ENCODE peak calls at places on chromosomes 13 and 19, in eight cellular contexts. O, A, I, N, C, M, Y and V are unnamed samples.

GRCh38 chr19:48663667-48664066 is 9.2 kb downstream of the NTN5 start:
- DNase-seq in M (no peak), A (no peak), N (no peak), Y (no peak), O (no peak), I (no peak), C (no peak), V (no peak)

GRCh38 chr13:98397861-98398260 is 179.0 kb downstream of the STK24 start:
- DNase-seq in Y (no peak), A (no peak), I (no peak), C (no peak), O (no peak), M (no peak), N (no peak), V (no peak)

GRCh38 chr19:34220472-34221063 is 33.8 kb upstream of the GARRE1 start:
- DNase-seq in I (peak; percentile 68), A (peak; percentile 61), N (peak; percentile 66), M (peak; percentile 52), C (peak; percentile 69), Y (peak; percentile 75), O (peak; percentile 69), V (peak; percentile 54)

GRCh38 chr19:23991170-23991569 is 76.5 kb downstream of the ZNF726 start:
- DNase-seq in C (no peak), O (no peak), M (peak; percentile 84), A (no peak), N (no peak), I (no peak), Y (no peak), V (no peak)

GRCh38 chr13:114146629-114147028 is 14.2 kb upstream of the RASA3 start:
- DNase-seq in N (peak; percentile 53), I (peak; percentile 15), M (no peak), C (no peak), A (peak; percentile 58), O (peak; percentile 73), Y (no peak), V (no peak)

GRCh38 chr19:40280608-40281221 is 4.4 kb downstream of the AKT2 start:
- DNase-seq in Y (no peak), C (no peak), O (no peak), I (no peak), M (no peak), N (no peak), A (no peak), V (no peak)

GRCh38 chr19:18768997-18769891 is 21.9 kb downstream of the COMP start:
- DNase-seq in I (no peak), M (no peak), O (peak; percentile 12), C (no peak), A (no peak), Y (no peak), N (no peak), V (no peak)

GRCh38 chr19:54138777-54139256 is 1.3 kb downstream of the CNOT3 start:
- DNase-seq in M (no peak), Y (no peak), N (no peak), A (no peak), C (no peak), O (no peak), I (no peak), V (peak; percentile 52)

GRCh38 chr13:23514076-23514475 is 56.1 kb upstream of the TNFRSF19 start:
- DNase-seq in A (no peak), C (no peak), Y (no peak), O (no peak), N (no peak), M (no peak), I (no peak), V (no peak)

GRCh38 chr13:26707122-26708006 is 53.2 kb downstream of the GPR12 start:
- DNase-seq in N (peak; percentile 69), A (peak; percentile 59), Y (peak; percentile 68), O (peak; percentile 64), C (peak; percentile 50), I (peak; percentile 63), M (peak; percentile 49), V (peak; percentile 59)

GRCh38 chr13:51782026-51782710 is 21.8 kb downstream of the DHRS12 start:
- DNase-seq in C (no peak), A (no peak), O (no peak), M (no peak), I (no peak), Y (no peak), N (no peak), V (no peak)

GRCh38 chr13:25608181-25608580 is 236.4 kb downstream of the ATP8A2 start:
- DNase-seq in C (no peak), M (no peak), A (no peak), Y (no peak), N (no peak), I (no peak), O (no peak), V (no peak)

GRCh38 chr19:1261863-1262686 is 7.1 kb upstream of the CIRBP start:
- DNase-seq in O (no peak), N (no peak), A (no peak), C (peak; percentile 67), Y (peak; percentile 58), M (no peak), I (no peak), V (no peak)

GRCh38 chr19:12481781-12482504 is 2.7 kb downstream of the ZNF709 start:
- DNase-seq in M (no peak), O (no peak), N (no peak), Y (no peak), C (no peak), A (no peak), I (no peak), V (no peak)

GRCh38 chr19:3295581-3295980 is 70.8 kb upstream of the NFIC start:
- DNase-seq in I (no peak), M (no peak), N (no peak), A (no peak), O (no peak), Y (no peak), C (no peak), V (no peak)

GRCh38 chr19:46609511-46610412 is 8.6 kb downstream of the CALM3 start:
- DNase-seq in N (no peak), A (no peak), M (no peak), C (no peak), Y (no peak), O (no peak), I (no peak), V (no peak)

GRCh38 chr19:27672309-27673047 is 1540.5 kb downstream of the UQCRFS1 start:
- DNase-seq in A (no peak), C (no peak), M (no peak), I (no peak), O (no peak), N (no peak), Y (no peak), V (peak; percentile 14)

GRCh38 chr13:114072421-114072820 is 60.0 kb downstream of the RASA3 start:
- DNase-seq in I (no peak), C (no peak), M (no peak), O (no peak), N (no peak), A (no peak), Y (no peak), V (no peak)